ENCODE peak calls at places on chromosomes 4 and X, in seven cellular contexts. U is H1, K is HCT116, Z is HepG2, V is GM12878, H is SK-N-SH, R is NT2/D1. X is an unnamed sample.

GRCh38 chr4:84573738-84574720 is 8.9 kb upstream of the CDS1 start:
- DNase-seq in U (no peak), K (no peak), Z (no peak), V (no peak), H (no peak), R (no peak), X (no peak)

GRCh38 chr4:47425628-47426027 is 37.9 kb downstream of the COMMD8 start:
- DNase-seq in U (no peak), K (no peak), Z (no peak), V (no peak), H (no peak), R (no peak), X (no peak)

GRCh38 chr4:67393699-67394281 is 151.5 kb downstream of the CENPC start:
- DNase-seq in U (no peak), K (peak), Z (peak), V (no peak), H (peak), R (peak), X (peak)

GRCh38 chrX:83521905-83522304 is 13.8 kb downstream of the POU3F4 start:
- DNase-seq in U (no peak), K (no peak), Z (no peak), V (no peak), H (no peak), R (no peak), X (no peak)

GRCh38 chrX:119728487-119728886 is 29.9 kb upstream of the SOWAHD start:
- DNase-seq in U (no peak), K (no peak), Z (peak), V (no peak), H (no peak), R (no peak), X (peak)

GRCh38 chr4:19999775-20000414 is 251.8 kb upstream of the SLIT2 start:
- DNase-seq in U (no peak), K (no peak), Z (no peak), V (no peak), H (peak), R (no peak), X (no peak)

GRCh38 chrX:51894697-51895336 is 1.4 kb downstream of the MAGED1 start:
- DNase-seq in U (peak), K (no peak), Z (no peak), V (no peak), H (peak), R (no peak), X (no peak)

GRCh38 chrX:12080265-12080664 is 58.0 kb upstream of the FRMPD4 start:
- DNase-seq in U (no peak), K (no peak), Z (peak), V (no peak), H (peak), R (peak), X (peak)

GRCh38 chrX:85004255-85004654 is 578 bp downstream of the APOOL start:
- DNase-seq in U (no peak), K (no peak), Z (no peak), V (no peak), H (peak), R (no peak), X (peak)

GRCh38 chr4:101020956-101021355 is 326.4 kb downstream of the PPP3CA start:
- DNase-seq in U (no peak), K (peak), Z (no peak), V (peak), H (no peak), R (no peak), X (no peak)

GRCh38 chr4:6663596-6664393 is 23.3 kb downstream of the MRFAP1 start:
- DNase-seq in U (no peak), K (no peak), Z (no peak), V (no peak), H (peak), R (no peak), X (no peak)

GRCh38 chr4:5086535-5086934 is 35.3 kb downstream of the STK32B start:
- DNase-seq in U (no peak), K (no peak), Z (no peak), V (no peak), H (no peak), R (no peak), X (no peak)

GRCh38 chr4:3845094-3845743 is 79.0 kb downstream of the ADRA2C start:
- DNase-seq in U (no peak), K (no peak), Z (no peak), V (no peak), H (no peak), R (no peak), X (no peak)
- TF ChIP-seq YY1 in U (no peak), K (no peak), Z (no peak), V (no peak), H (no peak), R (no peak), X (no peak)

GRCh38 chrX:150690126-150690525 is 3.1 kb upstream of the MTMR1 start:
- DNase-seq in U (no peak), K (peak), Z (no peak), V (no peak), H (no peak), R (no peak), X (no peak)
- TF ChIP-seq YY1 in U (no peak), K (peak), Z (no peak), V (no peak), H (peak), R (no peak), X (no peak)

DNA sequence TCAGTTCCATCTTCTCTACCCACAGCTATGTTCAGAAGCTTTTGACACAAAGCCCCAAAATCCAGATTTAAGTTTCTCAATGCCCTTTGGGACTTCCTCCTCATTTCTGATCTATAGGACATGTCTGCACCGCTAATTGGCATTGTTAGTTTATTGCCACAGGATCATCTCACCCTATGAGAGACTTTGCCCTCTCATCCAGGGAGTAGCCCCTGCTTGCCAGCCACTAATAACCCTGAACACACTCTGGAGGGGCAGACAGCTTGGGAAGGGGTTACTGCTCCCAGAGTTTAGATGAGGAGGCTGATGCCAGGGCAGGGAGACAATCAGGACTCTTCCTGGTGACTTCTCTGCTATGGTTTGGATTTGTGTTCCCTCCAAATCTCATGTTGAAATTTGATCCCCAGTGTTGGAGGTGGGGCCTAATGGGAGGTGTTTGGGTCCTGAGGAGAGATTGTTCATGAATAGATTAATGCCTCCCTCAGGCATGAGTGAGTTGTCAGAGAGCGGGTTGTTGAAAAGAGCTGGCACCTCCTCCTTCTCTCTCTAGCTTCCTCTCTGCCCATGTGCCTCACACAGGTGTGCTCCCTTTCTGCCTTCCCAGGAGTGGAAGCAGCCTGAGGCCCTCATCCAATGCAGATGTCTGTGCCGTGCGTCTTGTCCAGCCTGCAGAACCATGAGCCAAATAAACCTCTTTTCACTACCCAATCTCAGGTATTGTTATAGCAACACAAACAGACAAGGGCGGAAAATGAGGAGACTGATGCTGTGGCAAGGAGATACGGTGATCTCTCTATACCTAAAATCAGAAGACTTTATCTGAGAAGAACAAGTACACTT is 3.6 kb upstream of the SCARB2 start:
- DNase-seq in U (no peak), K (no peak), Z (no peak), V (no peak), H (no peak), R (no peak), X (no peak)
- TF ChIP-seq YY1 in U (no peak), K (no peak), Z (no peak), V (no peak), H (no peak), R (no peak), X (no peak)

DNA sequence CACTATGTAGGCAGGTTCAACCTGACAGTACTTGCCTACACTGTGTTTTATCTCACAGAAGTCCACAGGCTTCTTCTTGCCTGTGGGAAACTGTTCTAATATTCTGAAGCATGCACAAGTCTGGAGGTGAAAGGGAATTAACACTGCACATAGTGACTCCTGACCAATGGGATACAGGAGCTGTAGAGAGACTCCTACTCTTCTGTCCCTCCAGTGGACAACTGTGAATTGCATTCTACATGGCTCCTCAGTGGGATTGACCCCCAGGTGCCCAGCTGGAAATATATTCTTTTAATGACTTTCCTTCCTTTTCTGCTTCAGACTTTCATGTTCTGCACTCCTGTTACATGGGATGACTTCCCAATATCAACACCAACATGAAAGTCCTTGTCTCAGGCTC is 8.2 kb upstream of the YIPF6 start:
- DNase-seq in U (no peak), K (no peak), Z (peak), V (no peak), H (peak), R (no peak), X (peak)
- TF ChIP-seq YY1 in U (no peak), K (no peak), Z (no peak), V (no peak), H (no peak), R (no peak), X (no peak)

GRCh38 chrX:72181178-72182125 is at the start of gene PIN4:
- DNase-seq in U (peak), K (peak), Z (peak), V (peak), H (peak), R (peak), X (peak)

GRCh38 chrX:72182924-72183323 is 1.4 kb downstream of the PIN4 start:
- DNase-seq in U (no peak), K (no peak), Z (no peak), V (no peak), H (no peak), R (no peak), X (no peak)

GRCh38 chrX:72180539-72180938 is 1.0 kb upstream of the PIN4 start:
- DNase-seq in U (no peak), K (no peak), Z (no peak), V (no peak), H (peak), R (no peak), X (no peak)
- TF ChIP-seq YY1 in U (no peak), K (no peak), Z (no peak), V (no peak), H (no peak), R (no peak), X (no peak)

GRCh38 chr4:15753786-15754185 is 24.3 kb upstream of the CD38 start:
- DNase-seq in U (no peak), K (no peak), Z (no peak), V (no peak), H (no peak), R (no peak), X (no peak)
- TF ChIP-seq YY1 in U (no peak), K (no peak), Z (no peak), V (no peak), H (no peak), R (no peak), X (no peak)

DNA sequence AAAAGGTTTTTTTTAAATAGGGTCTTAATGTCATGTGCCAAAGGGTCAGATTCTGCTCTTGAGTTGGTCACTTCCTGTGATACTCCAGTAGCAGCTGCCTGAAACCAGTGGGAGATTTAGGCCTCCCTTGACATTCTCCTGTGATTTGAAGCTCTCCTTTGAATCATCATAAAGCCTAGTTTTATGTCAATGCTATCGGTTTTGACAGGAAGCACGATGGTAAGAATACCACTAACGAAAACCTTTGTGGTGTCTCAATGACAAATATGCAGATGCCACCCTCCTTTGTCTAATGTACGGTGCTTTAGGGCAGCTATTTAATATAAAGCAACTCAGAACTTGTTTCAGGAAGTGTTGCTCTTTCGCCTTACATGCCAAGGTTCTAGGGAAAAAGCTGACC is 44.2 kb downstream of the CCNI start:
- DNase-seq in U (no peak), K (no peak), Z (no peak), V (no peak), H (no peak), R (no peak), X (no peak)
- TF ChIP-seq YY1 in U (no peak), K (no peak), Z (no peak), V (no peak), H (no peak), R (no peak), X (no peak)

GRCh38 chrX:989959-990510 is 222.4 kb downstream of the CRLF2 start:
- DNase-seq in U (no peak), K (peak), Z (no peak), V (peak), H (no peak), R (no peak), X (peak)
- TF ChIP-seq YY1 in U (peak), K (peak), Z (no peak), V (peak), H (peak), R (peak), X (peak)